ENCODE peak calls at places on chromosome 12, in seven cellular contexts. One of them, this sample, is unnamed. For H3K27me3, the result is how much of the 10 kb centered on the place peaks cover.

GRCh38 chr12:103739546-103739945 is 101.5 kb downstream of the NT5DC3 start:
- DNase-seq in effector memory CD4-positive, alpha-beta T cell: no peak
- DNase-seq in neuronal stem cell: no peak
- DNase-seq in GM23248: no peak
- DNase-seq in mesenchymal stem cell: no peak
- DNase-seq in right cardiac atrium: no peak
- DNase-seq in NT2/D1: no peak
- DNase-seq in this sample: no peak

GRCh38 chr12:109134186-109134917 is 18.0 kb downstream of the ACACB start:
- DNase-seq in neuronal stem cell: no peak
- DNase-seq in effector memory CD4-positive, alpha-beta T cell: no peak
- DNase-seq in right cardiac atrium: peak
- DNase-seq in NT2/D1: no peak
- DNase-seq in GM23248: peak
- DNase-seq in mesenchymal stem cell: no peak
- DNase-seq in this sample: peak

GRCh38 chr12:30882706-30883105 is 43.8 kb upstream of the TSPAN11 start:
- DNase-seq in mesenchymal stem cell: no peak
- DNase-seq in neuronal stem cell: no peak
- DNase-seq in right cardiac atrium: no peak
- DNase-seq in NT2/D1: no peak
- DNase-seq in GM23248: peak
- DNase-seq in effector memory CD4-positive, alpha-beta T cell: no peak
- DNase-seq in this sample: no peak

GRCh38 chr12:123163227-123163626 is 12.3 kb upstream of the PITPNM2 start:
- DNase-seq in effector memory CD4-positive, alpha-beta T cell: no peak
- DNase-seq in NT2/D1: no peak
- DNase-seq in mesenchymal stem cell: no peak
- DNase-seq in neuronal stem cell: no peak
- DNase-seq in GM23248: no peak
- DNase-seq in right cardiac atrium: no peak
- DNase-seq in this sample: peak

GRCh38 chr12:121981456-121981855 is 40.2 kb upstream of the BCL7A start:
- DNase-seq in effector memory CD4-positive, alpha-beta T cell: no peak
- DNase-seq in NT2/D1: no peak
- DNase-seq in neuronal stem cell: no peak
- DNase-seq in mesenchymal stem cell: no peak
- DNase-seq in GM23248: no peak
- DNase-seq in right cardiac atrium: no peak
- DNase-seq in this sample: no peak

GRCh38 chr12:95351745-95352144 is 122.2 kb upstream of the METAP2 start:
- DNase-seq in GM23248: peak
- DNase-seq in neuronal stem cell: no peak
- DNase-seq in effector memory CD4-positive, alpha-beta T cell: no peak
- DNase-seq in NT2/D1: no peak
- DNase-seq in mesenchymal stem cell: no peak
- DNase-seq in right cardiac atrium: peak
- DNase-seq in this sample: no peak

GRCh38 chr12:120760349-120761245 is 35.0 kb downstream of the ACADS start:
- DNase-seq in mesenchymal stem cell: peak
- DNase-seq in GM23248: no peak
- DNase-seq in effector memory CD4-positive, alpha-beta T cell: peak
- DNase-seq in neuronal stem cell: no peak
- DNase-seq in right cardiac atrium: no peak
- DNase-seq in NT2/D1: no peak
- DNase-seq in this sample: peak

GRCh38 chr12:5295151-5295550 is 136.8 kb upstream of the NTF3 start:
- DNase-seq in GM23248: peak
- DNase-seq in NT2/D1: no peak
- DNase-seq in effector memory CD4-positive, alpha-beta T cell: no peak
- DNase-seq in right cardiac atrium: no peak
- DNase-seq in mesenchymal stem cell: no peak
- DNase-seq in neuronal stem cell: no peak
- DNase-seq in this sample: peak

GRCh38 chr12:67161322-67161918 is 107.7 kb upstream of the CAND1 start:
- DNase-seq in right cardiac atrium: no peak
- DNase-seq in NT2/D1: peak
- DNase-seq in effector memory CD4-positive, alpha-beta T cell: no peak
- DNase-seq in GM23248: peak
- DNase-seq in mesenchymal stem cell: peak
- DNase-seq in neuronal stem cell: no peak
- DNase-seq in this sample: peak

GRCh38 chr12:49336645-49337584 is at the start of gene C1QL4:
- DNase-seq in mesenchymal stem cell: peak
- DNase-seq in NT2/D1: no peak
- DNase-seq in neuronal stem cell: peak
- DNase-seq in right cardiac atrium: peak
- DNase-seq in GM23248: peak
- DNase-seq in effector memory CD4-positive, alpha-beta T cell: peak
- DNase-seq in this sample: peak

GRCh38 chr12:18546399-18546798 is 191.4 kb downstream of the PLCZ1 start:
- DNase-seq in mesenchymal stem cell: peak
- DNase-seq in NT2/D1: no peak
- DNase-seq in right cardiac atrium: no peak
- DNase-seq in GM23248: peak
- DNase-seq in neuronal stem cell: no peak
- DNase-seq in effector memory CD4-positive, alpha-beta T cell: no peak
- DNase-seq in this sample: peak

GRCh38 chr12:124347805-124348658 is 53.1 kb downstream of the RFLNA start:
- DNase-seq in GM23248: peak
- DNase-seq in right cardiac atrium: no peak
- DNase-seq in mesenchymal stem cell: no peak
- DNase-seq in neuronal stem cell: no peak
- DNase-seq in effector memory CD4-positive, alpha-beta T cell: no peak
- DNase-seq in NT2/D1: no peak
- DNase-seq in this sample: no peak

GRCh38 chr12:119940881-119941280 is 48.2 kb upstream of the BICDL1 start:
- DNase-seq in GM23248: peak
- DNase-seq in effector memory CD4-positive, alpha-beta T cell: no peak
- DNase-seq in mesenchymal stem cell: peak
- DNase-seq in NT2/D1: no peak
- DNase-seq in right cardiac atrium: no peak
- DNase-seq in neuronal stem cell: no peak
- DNase-seq in this sample: peak

GRCh38 chr12:46401703-46402102 is 29.1 kb upstream of the SLC38A2 start:
- DNase-seq in NT2/D1: no peak
- DNase-seq in GM23248: peak
- DNase-seq in neuronal stem cell: no peak
- DNase-seq in right cardiac atrium: peak
- DNase-seq in effector memory CD4-positive, alpha-beta T cell: no peak
- DNase-seq in mesenchymal stem cell: peak
- DNase-seq in this sample: no peak

GRCh38 chr12:78683031-78683430 is 181.5 kb upstream of the SYT1 start:
- DNase-seq in right cardiac atrium: no peak
- DNase-seq in mesenchymal stem cell: no peak
- DNase-seq in effector memory CD4-positive, alpha-beta T cell: no peak
- DNase-seq in GM23248: peak
- DNase-seq in neuronal stem cell: no peak
- DNase-seq in NT2/D1: no peak
- DNase-seq in this sample: peak

GRCh38 chr12:78684419-78684818 is 180.2 kb upstream of the SYT1 start:
- DNase-seq in neuronal stem cell: no peak
- DNase-seq in mesenchymal stem cell: no peak
- DNase-seq in NT2/D1: no peak
- DNase-seq in GM23248: no peak
- DNase-seq in right cardiac atrium: no peak
- DNase-seq in effector memory CD4-positive, alpha-beta T cell: no peak
- DNase-seq in this sample: no peak

GRCh38 chr12:78680596-78680995 is 184.0 kb upstream of the SYT1 start:
- DNase-seq in GM23248: no peak
- DNase-seq in right cardiac atrium: no peak
- DNase-seq in NT2/D1: no peak
- DNase-seq in mesenchymal stem cell: no peak
- DNase-seq in neuronal stem cell: no peak
- DNase-seq in effector memory CD4-positive, alpha-beta T cell: no peak
- DNase-seq in this sample: no peak

GRCh38 chr12:78683626-78684025 is 180.9 kb upstream of the SYT1 start:
- DNase-seq in effector memory CD4-positive, alpha-beta T cell: no peak
- DNase-seq in right cardiac atrium: no peak
- DNase-seq in NT2/D1: no peak
- DNase-seq in GM23248: no peak
- DNase-seq in mesenchymal stem cell: no peak
- DNase-seq in neuronal stem cell: no peak
- DNase-seq in this sample: no peak
- H3K27me3 ChIP-seq in effector memory CD4-positive, alpha-beta T cell: under half
- H3K27me3 ChIP-seq in right cardiac atrium: under half
- H3K27me3 ChIP-seq in NT2/D1: under half
- H3K27me3 ChIP-seq in GM23248: under half
- H3K27me3 ChIP-seq in mesenchymal stem cell: under half
- H3K27me3 ChIP-seq in neuronal stem cell: under half
- H3K27me3 ChIP-seq in this sample: under half

GRCh38 chr12:3732901-3733300 is 20.0 kb downstream of the CRACR2A start:
- DNase-seq in GM23248: no peak
- DNase-seq in neuronal stem cell: no peak
- DNase-seq in effector memory CD4-positive, alpha-beta T cell: no peak
- DNase-seq in right cardiac atrium: no peak
- DNase-seq in NT2/D1: no peak
- DNase-seq in mesenchymal stem cell: no peak
- DNase-seq in this sample: no peak

GRCh38 chr12:3727877-3728632 is 24.9 kb downstream of the CRACR2A start:
- DNase-seq in neuronal stem cell: no peak
- DNase-seq in NT2/D1: no peak
- DNase-seq in mesenchymal stem cell: peak
- DNase-seq in effector memory CD4-positive, alpha-beta T cell: peak
- DNase-seq in right cardiac atrium: no peak
- DNase-seq in GM23248: no peak
- DNase-seq in this sample: no peak

GRCh38 chr12:3728686-3729085 is 24.2 kb downstream of the CRACR2A start:
- DNase-seq in effector memory CD4-positive, alpha-beta T cell: no peak
- DNase-seq in NT2/D1: no peak
- DNase-seq in neuronal stem cell: no peak
- DNase-seq in mesenchymal stem cell: no peak
- DNase-seq in GM23248: no peak
- DNase-seq in right cardiac atrium: no peak
- DNase-seq in this sample: no peak

GRCh38 chr12:3727354-3727753 is 25.6 kb downstream of the CRACR2A start:
- DNase-seq in mesenchymal stem cell: no peak
- DNase-seq in effector memory CD4-positive, alpha-beta T cell: no peak
- DNase-seq in NT2/D1: no peak
- DNase-seq in GM23248: no peak
- DNase-seq in neuronal stem cell: no peak
- DNase-seq in right cardiac atrium: no peak
- DNase-seq in this sample: no peak

DNA sequence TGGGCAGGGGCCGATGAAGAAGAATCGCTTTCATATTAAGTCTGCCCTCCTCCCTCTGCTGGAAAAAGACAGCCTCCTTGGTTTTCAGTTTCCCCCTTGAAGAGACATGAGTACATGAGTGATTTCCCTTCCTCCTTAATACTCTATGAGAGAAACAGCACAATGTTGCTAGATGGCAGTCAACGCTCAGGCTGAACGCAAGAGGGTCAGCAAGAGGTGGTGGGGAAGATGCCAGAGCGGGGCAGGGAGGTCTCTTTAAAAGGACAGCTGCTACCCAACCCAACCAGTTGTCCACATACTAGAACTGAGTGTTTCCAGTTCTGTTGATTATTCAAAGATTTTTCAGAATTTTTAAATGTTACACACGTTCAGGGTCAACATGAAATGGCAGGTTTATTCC is 22.8 kb downstream of the CRACR2A start:
- DNase-seq in effector memory CD4-positive, alpha-beta T cell: no peak
- DNase-seq in GM23248: no peak
- DNase-seq in neuronal stem cell: no peak
- DNase-seq in NT2/D1: no peak
- DNase-seq in right cardiac atrium: no peak
- DNase-seq in mesenchymal stem cell: no peak
- DNase-seq in this sample: no peak
- H3K27me3 ChIP-seq in effector memory CD4-positive, alpha-beta T cell: under half
- H3K27me3 ChIP-seq in GM23248: under half
- H3K27me3 ChIP-seq in neuronal stem cell: under half
- H3K27me3 ChIP-seq in NT2/D1: under half
- H3K27me3 ChIP-seq in right cardiac atrium: under half
- H3K27me3 ChIP-seq in mesenchymal stem cell: under half
- H3K27me3 ChIP-seq in this sample: under half

GRCh38 chr12:93581370-93581769 is 8.9 kb downstream of the SOCS2 start:
- DNase-seq in mesenchymal stem cell: no peak
- DNase-seq in neuronal stem cell: no peak
- DNase-seq in GM23248: no peak
- DNase-seq in right cardiac atrium: no peak
- DNase-seq in NT2/D1: no peak
- DNase-seq in effector memory CD4-positive, alpha-beta T cell: no peak
- DNase-seq in this sample: no peak
- H3K27me3 ChIP-seq in mesenchymal stem cell: under half
- H3K27me3 ChIP-seq in neuronal stem cell: under half
- H3K27me3 ChIP-seq in GM23248: under half
- H3K27me3 ChIP-seq in right cardiac atrium: under half
- H3K27me3 ChIP-seq in NT2/D1: under half
- H3K27me3 ChIP-seq in effector memory CD4-positive, alpha-beta T cell: under half
- H3K27me3 ChIP-seq in this sample: under half

DNA sequence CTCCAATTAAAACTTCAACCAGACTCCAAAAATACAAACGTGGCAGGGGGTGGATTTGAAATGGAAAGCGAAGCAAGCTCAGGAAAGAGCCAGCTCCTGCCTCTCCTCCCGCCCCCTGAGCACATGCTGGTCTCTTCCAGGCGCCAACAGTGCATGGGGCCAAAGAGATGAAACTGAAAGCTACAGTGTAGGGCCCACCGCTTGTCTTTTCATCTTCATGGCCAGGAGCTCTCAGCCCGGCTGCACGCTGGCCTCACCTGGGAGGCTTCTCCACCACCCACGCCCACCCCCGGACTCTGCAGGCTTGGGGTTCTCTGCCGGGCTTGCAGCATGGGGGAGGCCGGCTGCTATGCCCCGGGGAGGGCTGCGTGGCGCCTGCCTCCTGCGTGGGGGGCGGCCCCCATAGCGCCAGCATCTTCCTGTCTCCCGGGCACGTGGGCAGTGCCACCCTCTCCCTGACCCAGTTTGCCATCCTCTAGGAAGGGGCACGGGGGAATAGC is 2.0 kb downstream of the RIMBP2 start:
- DNase-seq in NT2/D1: no peak
- DNase-seq in GM23248: no peak
- DNase-seq in effector memory CD4-positive, alpha-beta T cell: no peak
- DNase-seq in right cardiac atrium: no peak
- DNase-seq in neuronal stem cell: no peak
- DNase-seq in mesenchymal stem cell: no peak
- DNase-seq in this sample: no peak
- H3K27me3 ChIP-seq in NT2/D1: under half
- H3K27me3 ChIP-seq in GM23248: under half
- H3K27me3 ChIP-seq in effector memory CD4-positive, alpha-beta T cell: under half
- H3K27me3 ChIP-seq in right cardiac atrium: under half
- H3K27me3 ChIP-seq in neuronal stem cell: under half
- H3K27me3 ChIP-seq in mesenchymal stem cell: under half
- H3K27me3 ChIP-seq in this sample: under half

DNA sequence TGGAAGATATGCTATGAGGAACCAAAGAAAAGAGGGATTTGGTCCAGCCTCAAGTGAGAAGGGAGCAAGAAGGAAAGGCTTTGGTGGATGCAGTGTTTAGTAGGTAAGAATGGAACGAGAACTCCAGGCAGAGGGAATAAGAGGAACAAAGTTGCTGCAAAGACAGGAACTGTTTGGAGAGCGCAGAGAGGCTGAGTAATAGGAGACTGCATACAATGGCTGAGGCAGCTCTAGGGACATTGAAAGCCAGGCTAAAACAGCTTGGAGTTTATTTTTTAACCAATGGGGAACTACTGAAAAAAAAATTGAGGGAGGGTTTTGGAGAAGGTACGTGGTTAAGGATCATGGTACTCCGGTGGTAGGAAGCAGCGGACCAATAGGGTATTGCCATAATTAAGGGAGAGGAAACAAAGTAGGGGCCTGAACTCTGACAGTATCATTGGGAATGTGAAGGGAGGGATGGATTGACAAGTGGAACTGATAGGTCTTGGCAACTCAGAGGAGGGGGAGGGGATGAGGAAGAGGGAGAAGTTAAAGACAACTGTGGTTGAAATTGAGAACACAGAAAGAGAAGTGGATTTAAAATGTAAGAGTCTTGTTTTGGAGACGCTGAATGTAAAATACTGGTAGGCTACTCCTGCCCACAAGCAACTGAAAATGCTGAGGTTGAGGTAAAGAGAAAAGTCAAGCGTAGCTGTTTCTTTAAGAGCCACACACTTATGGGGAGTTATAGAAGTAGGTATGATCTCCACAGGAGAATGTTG is 4.8 kb downstream of the ASCL4 start:
- DNase-seq in right cardiac atrium: no peak
- DNase-seq in effector memory CD4-positive, alpha-beta T cell: no peak
- DNase-seq in GM23248: no peak
- DNase-seq in mesenchymal stem cell: no peak
- DNase-seq in NT2/D1: no peak
- DNase-seq in neuronal stem cell: no peak
- DNase-seq in this sample: no peak
- H3K27me3 ChIP-seq in right cardiac atrium: under half
- H3K27me3 ChIP-seq in effector memory CD4-positive, alpha-beta T cell: under half
- H3K27me3 ChIP-seq in GM23248: under half
- H3K27me3 ChIP-seq in mesenchymal stem cell: under half
- H3K27me3 ChIP-seq in NT2/D1: under half
- H3K27me3 ChIP-seq in neuronal stem cell: under half
- H3K27me3 ChIP-seq in this sample: under half